ENCODE peak calls at places on chromosomes 4 and X, in seven cellular contexts. V is GM12891; K is C1 segment of cervical spinal cord; H is GM12878; G is lower lobe of right lung; W is activated naive CD4-positive, alpha-beta T cell treated with Interleukin-2 at 50 U/mL for 16 hours; F is glutamatergic neuron. T is an unnamed sample.

GRCh38 chrX:41082783-41083182 is 2.5 kb upstream of the USP9X start:
- DNase-seq in V (no peak), K (no peak), H (no peak), G (no peak), W (no peak), F (no peak), T (no peak)

GRCh38 chrX:69036674-69037573 is 128.3 kb downstream of the PJA1 start:
- DNase-seq in V (no peak), K (no peak), H (no peak), G (no peak), W (no peak), F (no peak), T (peak)

GRCh38 chrX:6738518-6739470 is 203.9 kb upstream of the VCX3A start:
- DNase-seq in V (no peak), K (no peak), H (peak), G (no peak), W (no peak), F (no peak), T (no peak)

GRCh38 chrX:10450229-10450958 is 170.0 kb downstream of the MID1 start:
- DNase-seq in V (no peak), K (no peak), H (no peak), G (no peak), W (no peak), F (no peak), T (no peak)

GRCh38 chr4:138843611-138844010 is 172.0 kb upstream of the NOCT start:
- DNase-seq in V (no peak), K (no peak), H (no peak), G (no peak), W (no peak), F (no peak), T (no peak)

GRCh38 chr4:3202836-3203820 is 45.8 kb upstream of the MSANTD1 start:
- DNase-seq in V (no peak), K (no peak), H (no peak), G (no peak), W (peak), F (no peak), T (no peak)

GRCh38 chr4:114654607-114655006 is 56.0 kb downstream of the UGT8 start:
- DNase-seq in V (no peak), K (no peak), H (no peak), G (no peak), W (no peak), F (no peak), T (no peak)

GRCh38 chr4:25956260-25956659 is 42.2 kb downstream of the SMIM20 start:
- DNase-seq in V (no peak), K (no peak), H (no peak), G (no peak), W (no peak), F (no peak), T (peak)

GRCh38 chr4:93791570-93792195 is 36.9 kb upstream of the ATOH1 start:
- DNase-seq in V (peak), K (peak), H (no peak), G (peak), W (no peak), F (peak), T (peak)

GRCh38 chrX:136215559-136215958 is 35.6 kb downstream of the MAP7D3 start:
- DNase-seq in V (no peak), K (no peak), H (no peak), G (no peak), W (no peak), F (no peak), T (no peak)

GRCh38 chr4:86670739-86671138 is 76.6 kb downstream of the PTPN13 start:
- DNase-seq in V (no peak), K (no peak), H (no peak), G (no peak), W (no peak), F (no peak), T (no peak)

GRCh38 chrX:153448556-153449280 is 2.9 kb upstream of the TREX2 start:
- DNase-seq in V (no peak), K (no peak), H (no peak), G (no peak), W (no peak), F (no peak), T (peak)

GRCh38 chr4:108060164-108060563 is 70.5 kb downstream of the HADH start:
- DNase-seq in V (no peak), K (no peak), H (no peak), G (no peak), W (no peak), F (no peak), T (no peak)

GRCh38 chrX:2928127-2928582 is 984 bp downstream of the ARSD start:
- DNase-seq in V (peak), K (no peak), H (no peak), G (peak), W (no peak), F (peak), T (peak)

GRCh38 chrX:24355095-24355494 is 5.3 kb upstream of the SUPT20HL1 start:
- DNase-seq in V (no peak), K (no peak), H (no peak), G (no peak), W (no peak), F (no peak), T (no peak)

GRCh38 chr4:86706923-86707597 is 112.9 kb downstream of the PTPN13 start:
- DNase-seq in V (no peak), K (no peak), H (no peak), G (no peak), W (no peak), F (no peak), T (no peak)

T was measured in posterior cingulate gyrus.